ENCODE peak calls at places on chromosome 1, in six cellular contexts. J is C1 segment of cervical spinal cord; D is NCI-H510A; B is cardiac muscle cell; H is activated naive CD4-positive, alpha-beta T cell treated with Interleukin-2 at 50 U/mL for 16 hours; G is left ventricle myocardium inferior. L is an unnamed sample.

GRCh38 chr1:117284408-117285215 is 73.9 kb upstream of the VTCN1 start:
- DNase-seq in D (no peak), G (no peak), H (no peak), J (no peak), B (peak; percentile 73), L (peak; percentile 68)

GRCh38 chr1:243287128-243287470 is 31.3 kb downstream of the SDCCAG8 start:
- DNase-seq in B (peak; percentile 34), G (no peak), J (no peak), D (no peak), H (no peak), L (no peak)

GRCh38 chr1:94961994-94962744 is 35.3 kb upstream of the CNN3 start:
- DNase-seq in J (no peak), G (no peak), D (no peak), H (no peak), B (no peak), L (no peak)

GRCh38 chr1:3040004-3040403 is 18.7 kb downstream of the ACTRT2 start:
- DNase-seq in B (no peak), G (no peak), H (no peak), D (no peak), J (no peak), L (no peak)

GRCh38 chr1:2091611-2092604 is 41.7 kb downstream of the PRKCZ start:
- DNase-seq in H (peak; percentile 45), B (peak; percentile 26), G (peak; percentile 50), D (no peak), J (peak; percentile 20), L (no peak)

GRCh38 chr1:77632216-77632615 is 50.2 kb downstream of the ZZZ3 start:
- DNase-seq in H (no peak), J (no peak), B (no peak), G (no peak), D (no peak), L (no peak)

GRCh38 chr1:36894824-36895223 is 139.5 kb downstream of the GRIK3 start:
- DNase-seq in D (no peak), B (no peak), H (no peak), J (no peak), G (no peak), L (no peak)

GRCh38 chr1:221419513-221420088 is 322.3 kb downstream of the DUSP10 start:
- DNase-seq in H (no peak), G (no peak), B (peak; percentile 25), D (no peak), J (no peak), L (no peak)

GRCh38 chr1:8439015-8439702 is 121.2 kb downstream of the SLC45A1 start:
- DNase-seq in G (peak; percentile 82), D (peak; percentile 97), B (peak; percentile 91), J (no peak), H (no peak), L (peak; percentile 97)

GRCh38 chr1:24379733-24380315 is 33.8 kb downstream of the STPG1 start:
- DNase-seq in B (peak; percentile 56), D (no peak), J (no peak), G (no peak), H (no peak), L (no peak)

GRCh38 chr1:15038232-15039016 is 115.1 kb upstream of the TMEM51 start:
- DNase-seq in J (no peak), B (peak; percentile 22), H (no peak), G (no peak), D (peak; percentile 30), L (no peak)